ENCODE peak calls at places on chromosomes 2 and 18, in four cellular contexts. N, K, F and Z are unnamed samples. For H3K27me3, the result is how much of the 10 kb centered on the place peaks cover.

GRCh38 chr2:42977236-42978174 is 185.1 kb upstream of the HAAO start:
- DNase-seq in N (peak), K (no peak), F (no peak), Z (no peak)

GRCh38 chr2:118774458-118775133 is 72.9 kb downstream of the EN1 start:
- DNase-seq in N (peak), K (peak), F (peak), Z (peak)

GRCh38 chr18:49591775-49592174 is 29.9 kb downstream of the LIPG start:
- DNase-seq in N (no peak), K (no peak), F (no peak), Z (no peak)

GRCh38 chr2:191539068-191539467 is 138.9 kb upstream of the NABP1 start:
- DNase-seq in N (no peak), K (peak), F (peak), Z (no peak)

GRCh38 chr2:226888971-226889370 is 53.1 kb downstream of the RHBDD1 start:
- DNase-seq in N (no peak), K (no peak), F (peak), Z (no peak)

GRCh38 chr2:10283106-10284062 is 19.3 kb upstream of the HPCAL1 start:
- DNase-seq in N (no peak), K (no peak), F (peak), Z (no peak)

GRCh38 chr2:106517329-106517728 is 30.2 kb downstream of the CD8B2 start:
- DNase-seq in N (no peak), K (no peak), F (no peak), Z (no peak)

GRCh38 chr2:99780276-99780675 is 290.5 kb upstream of the REV1 start:
- DNase-seq in N (no peak), K (no peak), F (no peak), Z (no peak)

GRCh38 chr2:181430406-181431199 is 26.6 kb upstream of the ITGA4 start:
- DNase-seq in N (no peak), K (no peak), F (no peak), Z (no peak)

GRCh38 chr2:178419123-178419522 is 31.9 kb downstream of the PRKRA start:
- DNase-seq in N (no peak), K (no peak), F (no peak), Z (peak)

GRCh38 chr2:17506736-17507616 is 11.3 kb downstream of the RAD51AP2 start:
- DNase-seq in N (no peak), K (no peak), F (peak), Z (no peak)

GRCh38 chr2:207189040-207189439 is 23.3 kb upstream of the KLF7 start:
- DNase-seq in N (no peak), K (no peak), F (no peak), Z (no peak)

GRCh38 chr18:25010623-25011374 is 341.2 kb downstream of the ZNF521 start:
- DNase-seq in N (no peak), K (no peak), F (no peak), Z (no peak)

GRCh38 chr2:240468300-240469238 is 33.1 kb downstream of the GPC1 start:
- DNase-seq in N (peak), K (peak), F (no peak), Z (no peak)

GRCh38 chr2:43718530-43719124 is 42.4 kb upstream of the C1GALT1C1L start:
- DNase-seq in N (no peak), K (no peak), F (no peak), Z (no peak)

GRCh38 chr2:235518317-235519090 is 24.7 kb downstream of the AGAP1 start:
- DNase-seq in N (peak), K (no peak), F (no peak), Z (no peak)

GRCh38 chr2:118697771-118698170 is 149.7 kb downstream of the EN1 start:
- DNase-seq in N (no peak), K (no peak), F (peak), Z (no peak)

GRCh38 chr2:237790353-237790752 is 8.2 kb upstream of the RBM44 start:
- DNase-seq in N (no peak), K (no peak), F (peak), Z (peak)

GRCh38 chr2:65071499-65072180 is 15.4 kb downstream of the CEP68 start:
- DNase-seq in N (no peak), K (peak), F (no peak), Z (no peak)

GRCh38 chr2:231337807-231338759 is 57.4 kb upstream of the B3GNT7 start:
- DNase-seq in N (no peak), K (no peak), F (no peak), Z (no peak)

GRCh38 chr2:113370030-113370429 is 67.5 kb upstream of the ZNG1B start:
- DNase-seq in N (no peak), K (no peak), F (no peak), Z (no peak)

GRCh38 chr18:50190236-50190635 is 4.7 kb downstream of the MYO5B start:
- DNase-seq in N (no peak), K (no peak), F (peak), Z (no peak)

GRCh38 chr2:47019532-47019931 is 103.9 kb upstream of the MCFD2 start:
- DNase-seq in N (no peak), K (no peak), F (no peak), Z (no peak)

GRCh38 chr2:97869722-97870346 is 125.9 kb downstream of the TMEM131 start:
- DNase-seq in N (no peak), K (no peak), F (no peak), Z (no peak)

GRCh38 chr2:75098856-75099255 is 100.5 kb downstream of the TACR1 start:
- DNase-seq in N (no peak), K (peak), F (peak), Z (no peak)

GRCh38 chr2:17827306-17827705 is 11.0 kb downstream of the MSGN1 start:
- DNase-seq in N (no peak), K (no peak), F (no peak), Z (no peak)

GRCh38 chr18:78685980-78686530 is 293.6 kb upstream of the SALL3 start:
- DNase-seq in N (no peak), K (no peak), F (no peak), Z (no peak)

GRCh38 chr18:36050479-36050878 is 16.9 kb downstream of the RPRD1A start:
- DNase-seq in N (no peak), K (no peak), F (no peak), Z (no peak)

GRCh38 chr2:26917135-26917836 is 53.2 kb upstream of the MAPRE3 start:
- DNase-seq in N (no peak), K (no peak), F (no peak), Z (no peak)

GRCh38 chr2:105129722-105130232 is 91.9 kb downstream of the MRPS9 start:
- DNase-seq in N (peak), K (no peak), F (no peak), Z (no peak)

GRCh38 chr2:138071720-138072719 is 107.7 kb downstream of the HNMT start:
- DNase-seq in N (no peak), K (no peak), F (peak), Z (no peak)

GRCh38 chr2:203692039-203692710 is 14.3 kb upstream of the CD28 start:
- DNase-seq in N (no peak), K (no peak), F (no peak), Z (no peak)

GRCh38 chr2:37635359-37636208 is 35.9 kb downstream of the CDC42EP3 start:
- DNase-seq in N (peak), K (no peak), F (peak), Z (no peak)

GRCh38 chr18:10015941-10016819 is 102.4 kb downstream of the VAPA start:
- DNase-seq in N (no peak), K (no peak), F (peak), Z (peak)
- TF ChIP-seq CTCF in N (no peak), K (no peak), F (peak), Z (peak)

DNA sequence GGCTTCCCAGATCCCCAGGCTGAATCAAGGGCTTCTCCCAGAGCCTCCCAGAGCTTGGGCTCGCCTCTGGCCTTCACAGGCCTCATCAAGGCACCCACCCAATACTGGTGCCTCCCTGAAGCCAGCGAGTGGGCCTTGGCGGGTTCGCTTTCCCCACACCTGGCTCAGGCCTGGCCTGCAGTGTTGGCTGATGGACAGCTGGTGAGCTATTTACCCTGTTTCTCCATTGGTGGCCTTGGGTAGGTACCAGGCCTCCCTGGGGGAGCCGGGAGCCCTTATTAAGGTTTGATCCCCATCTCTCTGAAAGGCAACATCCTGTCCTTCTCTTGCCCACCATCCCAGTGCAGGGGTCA is 18.2 kb upstream of the DUSP2 start:
- DNase-seq in N (no peak), K (no peak), F (no peak), Z (no peak)
- H3K4me3 ChIP-seq in N (no peak), K (no peak), F (no peak), Z (no peak)

DNA sequence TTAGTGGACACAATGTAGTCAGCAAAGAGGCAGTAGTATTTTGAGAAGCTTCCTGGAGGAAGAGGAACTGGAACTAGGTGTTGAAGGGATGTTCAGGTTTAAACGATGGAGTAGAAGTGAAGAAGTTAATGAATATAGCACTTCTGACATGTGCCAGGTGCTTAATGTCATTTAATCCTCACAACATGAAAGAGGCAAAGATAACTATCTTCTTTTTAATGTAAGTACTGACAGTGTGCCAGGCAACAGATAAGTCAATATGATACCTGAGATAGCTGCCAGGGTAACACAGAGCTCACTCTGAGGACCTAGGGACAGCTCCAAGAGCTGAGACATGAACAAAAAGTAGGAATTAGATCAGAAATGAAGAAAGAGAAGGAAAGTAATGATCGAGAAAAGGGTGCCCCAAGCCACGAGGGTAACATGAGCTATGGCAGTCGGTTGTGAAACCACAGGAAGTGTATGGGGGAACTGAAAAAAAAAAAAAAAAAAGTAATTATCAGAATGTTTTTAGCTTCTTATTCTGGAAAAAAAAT is 140.7 kb downstream of the RNF144A start:
- DNase-seq in N (no peak), K (no peak), F (no peak), Z (no peak)
- H3K27me3 ChIP-seq in N (under half), K (under half), F (under half), Z (under half)

DNA sequence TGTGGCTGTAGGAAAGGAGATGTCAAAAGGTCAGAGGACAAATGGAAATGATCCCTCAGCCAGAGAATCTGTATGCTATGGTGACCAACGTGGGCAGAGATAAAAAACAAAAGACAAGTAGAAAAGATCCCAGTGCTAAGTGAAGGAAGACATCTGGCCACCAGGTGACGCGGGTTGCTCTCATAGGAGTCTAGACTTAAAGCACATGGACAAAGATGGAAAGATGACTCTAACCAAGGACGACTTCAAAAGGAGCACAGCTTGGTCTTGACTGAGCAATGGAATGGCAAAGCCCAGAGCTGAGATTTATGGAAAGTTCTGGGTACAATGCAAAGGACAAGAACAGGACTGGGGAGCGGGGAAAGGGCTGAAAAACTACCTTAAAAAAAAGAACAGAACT is 96.8 kb downstream of the CLIP4 start:
- DNase-seq in N (peak), K (no peak), F (no peak), Z (no peak)
- TF ChIP-seq CTCF in N (no peak), K (no peak), F (no peak), Z (peak)

GRCh38 chr2:161138429-161138828 is 21.8 kb upstream of the TANK start:
- DNase-seq in N (no peak), K (no peak), F (no peak), Z (no peak)
- H3K4me3 ChIP-seq in N (peak), K (no peak), F (no peak), Z (no peak)